ENCODE peak calls at places on chromosomes 5 and 9, in seven cellular contexts. One of them, this sample, is unnamed.

GRCh38 chr9:99090366-99091130 is 14.4 kb upstream of the TGFBR1 start:
- DNase-seq in uterus: no peak
- DNase-seq in adrenal gland: no peak
- DNase-seq in gastrocnemius medialis: no peak
- DNase-seq in right lobe of liver: no peak
- DNase-seq in A549: no peak
- DNase-seq in HepG2: no peak
- DNase-seq in this sample: peak

GRCh38 chr5:149341846-149342245 is 3.5 kb upstream of the GRPEL2 start:
- DNase-seq in uterus: no peak
- DNase-seq in A549: no peak
- DNase-seq in gastrocnemius medialis: no peak
- DNase-seq in HepG2: no peak
- DNase-seq in right lobe of liver: no peak
- DNase-seq in adrenal gland: no peak
- DNase-seq in this sample: no peak

GRCh38 chr5:128538249-128539037 is 398 bp upstream of the FBN2 start:
- DNase-seq in right lobe of liver: peak
- DNase-seq in gastrocnemius medialis: peak
- DNase-seq in A549: peak
- DNase-seq in HepG2: no peak
- DNase-seq in adrenal gland: peak
- DNase-seq in uterus: peak
- DNase-seq in this sample: no peak

GRCh38 chr5:150265984-150266383 is 23.6 kb downstream of the CAMK2A start:
- DNase-seq in gastrocnemius medialis: no peak
- DNase-seq in A549: no peak
- DNase-seq in HepG2: no peak
- DNase-seq in adrenal gland: no peak
- DNase-seq in uterus: no peak
- DNase-seq in right lobe of liver: no peak
- DNase-seq in this sample: no peak

GRCh38 chr5:169576181-169576598 is 7.4 kb upstream of the SPDL1 start:
- DNase-seq in adrenal gland: no peak
- DNase-seq in HepG2: no peak
- DNase-seq in gastrocnemius medialis: no peak
- DNase-seq in uterus: peak
- DNase-seq in A549: no peak
- DNase-seq in right lobe of liver: no peak
- DNase-seq in this sample: peak

GRCh38 chr5:118440496-118440895 is 547.9 kb downstream of the DTWD2 start:
- DNase-seq in uterus: no peak
- DNase-seq in HepG2: no peak
- DNase-seq in right lobe of liver: no peak
- DNase-seq in A549: no peak
- DNase-seq in gastrocnemius medialis: no peak
- DNase-seq in adrenal gland: no peak
- DNase-seq in this sample: no peak

GRCh38 chr5:169162407-169162806 is 138.5 kb downstream of the SLIT3 start:
- DNase-seq in right lobe of liver: no peak
- DNase-seq in gastrocnemius medialis: no peak
- DNase-seq in uterus: no peak
- DNase-seq in A549: no peak
- DNase-seq in adrenal gland: no peak
- DNase-seq in HepG2: no peak
- DNase-seq in this sample: peak

GRCh38 chr9:135343733-135344522 is 135.7 kb upstream of the PPP1R26 start:
- DNase-seq in adrenal gland: peak
- DNase-seq in uterus: peak
- DNase-seq in A549: peak
- DNase-seq in right lobe of liver: peak
- DNase-seq in HepG2: peak
- DNase-seq in gastrocnemius medialis: peak
- DNase-seq in this sample: no peak

GRCh38 chr5:68898961-68899471 is 194.8 kb upstream of the SLC30A5 start:
- DNase-seq in gastrocnemius medialis: no peak
- DNase-seq in HepG2: no peak
- DNase-seq in A549: no peak
- DNase-seq in adrenal gland: no peak
- DNase-seq in right lobe of liver: no peak
- DNase-seq in uterus: no peak
- DNase-seq in this sample: no peak

GRCh38 chr5:73365301-73365853 is 83.2 kb downstream of the FOXD1 start:
- DNase-seq in right lobe of liver: no peak
- DNase-seq in gastrocnemius medialis: no peak
- DNase-seq in uterus: no peak
- DNase-seq in A549: peak
- DNase-seq in adrenal gland: no peak
- DNase-seq in HepG2: no peak
- DNase-seq in this sample: no peak

GRCh38 chr5:164048527-164048926 is 543.1 kb downstream of the MAT2B start:
- DNase-seq in right lobe of liver: no peak
- DNase-seq in gastrocnemius medialis: no peak
- DNase-seq in A549: no peak
- DNase-seq in adrenal gland: no peak
- DNase-seq in HepG2: no peak
- DNase-seq in uterus: no peak
- DNase-seq in this sample: no peak

GRCh38 chr9:111572945-111573604 is 26.4 kb downstream of the PTGR1 start:
- DNase-seq in gastrocnemius medialis: no peak
- DNase-seq in A549: no peak
- DNase-seq in adrenal gland: peak
- DNase-seq in HepG2: no peak
- DNase-seq in right lobe of liver: no peak
- DNase-seq in uterus: peak
- DNase-seq in this sample: no peak

GRCh38 chr9:91376239-91376638 is 14.5 kb upstream of the AUH start:
- DNase-seq in uterus: no peak
- DNase-seq in adrenal gland: no peak
- DNase-seq in A549: no peak
- DNase-seq in HepG2: no peak
- DNase-seq in gastrocnemius medialis: no peak
- DNase-seq in right lobe of liver: no peak
- DNase-seq in this sample: no peak

GRCh38 chr5:170329524-170329923 is 31.9 kb upstream of the LCP2 start:
- DNase-seq in adrenal gland: no peak
- DNase-seq in HepG2: no peak
- DNase-seq in right lobe of liver: no peak
- DNase-seq in A549: no peak
- DNase-seq in gastrocnemius medialis: no peak
- DNase-seq in uterus: no peak
- DNase-seq in this sample: no peak

GRCh38 chr5:139746691-139747582 is 48.7 kb upstream of the PSD2 start:
- DNase-seq in adrenal gland: no peak
- DNase-seq in right lobe of liver: peak
- DNase-seq in HepG2: no peak
- DNase-seq in uterus: peak
- DNase-seq in A549: no peak
- DNase-seq in gastrocnemius medialis: no peak
- DNase-seq in this sample: peak

GRCh38 chr5:7464182-7464581 is 68.2 kb downstream of the ADCY2 start:
- DNase-seq in gastrocnemius medialis: peak
- DNase-seq in uterus: no peak
- DNase-seq in A549: no peak
- DNase-seq in right lobe of liver: no peak
- DNase-seq in adrenal gland: no peak
- DNase-seq in HepG2: no peak
- DNase-seq in this sample: no peak

GRCh38 chr5:18281947-18282557 is 647.8 kb downstream of the TAF11L14 start:
- DNase-seq in gastrocnemius medialis: no peak
- DNase-seq in right lobe of liver: no peak
- DNase-seq in adrenal gland: no peak
- DNase-seq in uterus: no peak
- DNase-seq in A549: peak
- DNase-seq in HepG2: peak
- DNase-seq in this sample: no peak

GRCh38 chr5:133508845-133509741 is 103.2 kb downstream of the FSTL4 start:
- DNase-seq in gastrocnemius medialis: no peak
- DNase-seq in uterus: no peak
- DNase-seq in A549: no peak
- DNase-seq in adrenal gland: no peak
- DNase-seq in right lobe of liver: no peak
- DNase-seq in HepG2: no peak
- DNase-seq in this sample: no peak

DNA sequence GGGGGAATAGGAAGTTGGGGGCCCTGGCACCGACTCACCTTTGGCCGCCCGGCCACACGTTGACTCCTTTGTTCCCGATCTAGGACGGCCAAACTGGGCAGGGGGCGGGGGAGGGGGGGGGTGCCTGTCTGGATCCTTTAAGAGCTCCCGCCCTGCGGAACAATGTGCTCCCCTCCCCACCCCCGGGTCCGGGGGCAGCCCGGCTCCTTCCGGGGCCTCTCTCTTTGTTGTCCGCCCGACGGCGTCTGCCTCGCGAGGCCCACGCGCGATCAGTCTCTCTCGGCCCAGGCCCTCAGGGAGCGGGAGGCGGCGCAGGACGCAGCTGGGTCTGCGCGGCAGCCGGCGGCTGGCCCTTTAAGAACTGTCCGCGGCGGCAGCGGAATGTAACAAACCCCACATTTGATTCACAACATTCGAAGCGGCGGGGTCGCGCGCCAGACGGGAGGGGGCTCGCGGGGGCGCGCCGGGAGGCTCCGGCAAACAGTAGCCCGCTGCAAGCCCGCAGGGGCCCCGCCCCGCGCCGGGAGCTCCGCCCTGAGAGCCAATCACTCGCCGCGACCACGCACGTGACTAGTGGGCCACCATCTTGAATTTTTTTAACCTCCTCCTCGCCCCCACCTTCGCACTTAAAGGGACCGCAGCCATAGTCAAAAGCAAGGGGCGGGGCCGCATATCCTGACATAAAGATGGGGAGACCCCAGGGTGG is at the start of gene RNF44:
- DNase-seq in uterus: peak
- DNase-seq in adrenal gland: peak
- DNase-seq in right lobe of liver: peak
- DNase-seq in A549: peak
- DNase-seq in gastrocnemius medialis: peak
- DNase-seq in HepG2: peak
- DNase-seq in this sample: peak
- TF ChIP-seq POLR2A in uterus: peak
- TF ChIP-seq POLR2A in adrenal gland: peak
- TF ChIP-seq POLR2A in right lobe of liver: peak
- TF ChIP-seq POLR2A in A549: peak
- TF ChIP-seq POLR2A in gastrocnemius medialis: peak
- TF ChIP-seq POLR2A in HepG2: no peak
- TF ChIP-seq POLR2A in this sample: peak

GRCh38 chr5:109743770-109744212 is 54.1 kb downstream of the MAN2A1 start:
- DNase-seq in adrenal gland: peak
- DNase-seq in gastrocnemius medialis: no peak
- DNase-seq in right lobe of liver: no peak
- DNase-seq in HepG2: peak
- DNase-seq in A549: peak
- DNase-seq in uterus: no peak
- DNase-seq in this sample: no peak
- H3K4me3 ChIP-seq in adrenal gland: no peak
- H3K4me3 ChIP-seq in gastrocnemius medialis: no peak
- H3K4me3 ChIP-seq in right lobe of liver: no peak
- H3K4me3 ChIP-seq in HepG2: no peak
- H3K4me3 ChIP-seq in A549: no peak
- H3K4me3 ChIP-seq in uterus: no peak
- H3K4me3 ChIP-seq in this sample: no peak

GRCh38 chr5:177453852-177454396 is 7.3 kb downstream of the PRR7 start:
- DNase-seq in uterus: peak
- DNase-seq in HepG2: no peak
- DNase-seq in right lobe of liver: peak
- DNase-seq in adrenal gland: peak
- DNase-seq in A549: no peak
- DNase-seq in gastrocnemius medialis: no peak
- DNase-seq in this sample: no peak

GRCh38 chr5:177456591-177456964 is 10.0 kb downstream of the PRR7 start:
- DNase-seq in adrenal gland: no peak
- DNase-seq in right lobe of liver: no peak
- DNase-seq in uterus: peak
- DNase-seq in gastrocnemius medialis: no peak
- DNase-seq in A549: no peak
- DNase-seq in HepG2: no peak
- DNase-seq in this sample: no peak

GRCh38 chr5:177455661-177456590 is 9.3 kb downstream of the PRR7 start:
- DNase-seq in A549: peak
- DNase-seq in uterus: peak
- DNase-seq in HepG2: peak
- DNase-seq in right lobe of liver: peak
- DNase-seq in adrenal gland: peak
- DNase-seq in gastrocnemius medialis: peak
- DNase-seq in this sample: peak

GRCh38 chr5:177454397-177455035 is 7.9 kb downstream of the PRR7 start:
- DNase-seq in uterus: peak
- DNase-seq in A549: peak
- DNase-seq in adrenal gland: peak
- DNase-seq in gastrocnemius medialis: peak
- DNase-seq in HepG2: peak
- DNase-seq in right lobe of liver: peak
- DNase-seq in this sample: peak

GRCh38 chr5:177455036-177455660 is 8.5 kb downstream of the PRR7 start:
- DNase-seq in right lobe of liver: peak
- DNase-seq in adrenal gland: peak
- DNase-seq in uterus: peak
- DNase-seq in gastrocnemius medialis: peak
- DNase-seq in HepG2: peak
- DNase-seq in A549: peak
- DNase-seq in this sample: no peak
- TF ChIP-seq POLR2A in right lobe of liver: peak
- TF ChIP-seq POLR2A in adrenal gland: no peak
- TF ChIP-seq POLR2A in uterus: no peak
- TF ChIP-seq POLR2A in gastrocnemius medialis: peak
- TF ChIP-seq POLR2A in HepG2: no peak
- TF ChIP-seq POLR2A in A549: peak
- TF ChIP-seq POLR2A in this sample: no peak

GRCh38 chr9:123132696-123133095 is 99.2 kb downstream of the GPR21 start:
- DNase-seq in uterus: no peak
- DNase-seq in HepG2: no peak
- DNase-seq in gastrocnemius medialis: no peak
- DNase-seq in right lobe of liver: no peak
- DNase-seq in A549: no peak
- DNase-seq in adrenal gland: no peak
- DNase-seq in this sample: no peak
- H3K4me3 ChIP-seq in uterus: no peak
- H3K4me3 ChIP-seq in HepG2: no peak
- H3K4me3 ChIP-seq in gastrocnemius medialis: no peak
- H3K4me3 ChIP-seq in right lobe of liver: no peak
- H3K4me3 ChIP-seq in A549: no peak
- H3K4me3 ChIP-seq in adrenal gland: no peak
- H3K4me3 ChIP-seq in this sample: no peak

This sample was measured in lower leg skin.